ENCODE peak calls at places on chromosomes 6 and 20, in eight cellular contexts. F is stimulated activated CD4-positive, alpha-beta T cell treated with anti-CD3 and anti-CD28 coated beads, Interleukin-1b, Interleukin-23, amount 100 ng/mL, for 24 hours; Q is retina; H is sciatic nerve; U is cardiac muscle cell; X is AG09309; B is activated naive CD4-positive, alpha-beta T cell treated with Interleukin-2 at 50 U/mL for 16 hours; A is activated T-cell treated with anti-CD3 and anti-CD28 coated beads, Interleukin-2, amount 50 U/mL, for 72 hours. C is an unnamed sample.

GRCh38 chr20:63291811-63292210 is 1.2 kb upstream of the COL20A1 start:
- DNase-seq in F (no peak), Q (no peak), H (no peak), U (no peak), X (no peak), B (no peak), A (no peak), C (no peak)

GRCh38 chr20:32971703-32972161 is 32.5 kb downstream of the SUN5 start:
- DNase-seq in F (no peak), Q (peak), H (peak), U (no peak), X (no peak), B (peak), A (peak), C (peak)

GRCh38 chr20:17797163-17797562 is 97.4 kb downstream of the BANF2 start:
- DNase-seq in F (no peak), Q (no peak), H (no peak), U (no peak), X (no peak), B (no peak), A (no peak), C (no peak)

GRCh38 chr6:1952726-1953360 is 292.6 kb downstream of the GMDS start:
- DNase-seq in F (no peak), Q (no peak), H (no peak), U (peak), X (peak), B (no peak), A (no peak), C (no peak)

GRCh38 chr6:83073620-83074019 is 6.1 kb downstream of the DOP1A start:
- DNase-seq in F (no peak), Q (no peak), H (no peak), U (no peak), X (no peak), B (no peak), A (no peak), C (no peak)

GRCh38 chr6:132909742-132910141 is 95.4 kb downstream of the RPS12 start:
- DNase-seq in F (no peak), Q (no peak), H (no peak), U (no peak), X (no peak), B (no peak), A (no peak), C (no peak)

GRCh38 chr6:82881519-82881918 is 184.1 kb downstream of the UBE3D start:
- DNase-seq in F (no peak), Q (no peak), H (no peak), U (no peak), X (no peak), B (no peak), A (no peak), C (no peak)

GRCh38 chr6:159844737-159845645 is 44.9 kb downstream of the PNLDC1 start:
- DNase-seq in F (no peak), Q (no peak), H (no peak), U (no peak), X (no peak), B (no peak), A (no peak), C (no peak)

GRCh38 chr6:47529734-47530133 is 52.1 kb downstream of the CD2AP start:
- DNase-seq in F (no peak), Q (no peak), H (no peak), U (no peak), X (no peak), B (no peak), A (no peak), C (no peak)

GRCh38 chr6:75167851-75168250 is 38.0 kb downstream of the COL12A1 start:
- DNase-seq in F (no peak), Q (no peak), H (no peak), U (no peak), X (no peak), B (no peak), A (no peak), C (no peak)

GRCh38 chr6:52417675-52418111 is 2.4 kb upstream of the EFHC1 start:
- DNase-seq in F (no peak), Q (no peak), H (no peak), U (peak), X (peak), B (no peak), A (no peak), C (no peak)

GRCh38 chr6:148530394-148530923 is 187.8 kb downstream of the SASH1 start:
- DNase-seq in F (no peak), Q (no peak), H (no peak), U (peak), X (peak), B (no peak), A (no peak), C (no peak)

GRCh38 chr6:15062311-15063252 is 183.3 kb upstream of the JARID2 start:
- DNase-seq in F (no peak), Q (no peak), H (no peak), U (peak), X (peak), B (no peak), A (no peak), C (no peak)

GRCh38 chr20:61353261-61353995 is 101.4 kb downstream of the CDH4 start:
- DNase-seq in F (no peak), Q (no peak), H (no peak), U (peak), X (no peak), B (no peak), A (no peak), C (no peak)

GRCh38 chr6:14598017-14598864 is 480.7 kb downstream of the CD83 start:
- DNase-seq in F (no peak), Q (no peak), H (no peak), U (no peak), X (no peak), B (no peak), A (no peak), C (peak)

GRCh38 chr6:32953775-32954174 is 878 bp upstream of the HLA-DMA start:
- DNase-seq in F (no peak), Q (no peak), H (no peak), U (no peak), X (no peak), B (no peak), A (no peak), C (no peak)

GRCh38 chr20:48638546-48638945 is 189.3 kb downstream of the PREX1 start:
- DNase-seq in F (no peak), Q (no peak), H (no peak), U (peak), X (no peak), B (no peak), A (no peak), C (no peak)

GRCh38 chr20:21096321-21097043 is 9.7 kb downstream of the LINC00237 start:
- DNase-seq in F (no peak), Q (peak), H (no peak), U (peak), X (no peak), B (no peak), A (no peak), C (peak)

GRCh38 chr20:40724566-40724965 is 35.5 kb upstream of the MAFB start:
- DNase-seq in F (no peak), Q (no peak), H (no peak), U (no peak), X (no peak), B (no peak), A (no peak), C (no peak)